ENCODE peak calls at places on chromosomes 13 and 19, in ten cellular contexts. G is HEK293T, F is G401, V is stomach, U is HFF-Myc, S is NCI-H1105, P is NCI-H2107, D is fibroblast of mammary gland, N is lower leg skin, O is midbrain. H is an unnamed sample.

GRCh38 chr13:20921572-20921971 is 19.0 kb upstream of the XPO4 start:
- DNase-seq in G (no peak), F (no peak), V (no peak), U (no peak), S (no peak), P (no peak), D (no peak), N (peak; percentile 75), O (no peak), H (no peak)

GRCh38 chr13:33303885-33304284 is 18.3 kb upstream of the STARD13 start:
- DNase-seq in G (no peak), F (no peak), V (no peak), U (no peak), S (no peak), P (no peak), D (peak; percentile 24), N (no peak), O (no peak), H (no peak)

GRCh38 chr19:359653-359925 is 15.0 kb upstream of the MIER2 start:
- DNase-seq in G (no peak), F (no peak), V (no peak), U (no peak), S (no peak), P (no peak), D (no peak), N (peak; percentile 54), O (no peak), H (no peak)

GRCh38 chr13:26784704-26785639 is 24.4 kb upstream of the GPR12 start:
- DNase-seq in G (no peak), F (no peak), V (no peak), U (no peak), S (no peak), P (no peak), D (no peak), N (no peak), O (no peak), H (no peak)

GRCh38 chr19:33679696-33680095 is 57.9 kb downstream of the CHST8 start:
- DNase-seq in G (no peak), F (no peak), V (no peak), U (no peak), S (no peak), P (no peak), D (no peak), N (peak; percentile 49), O (no peak), H (no peak)

GRCh38 chr13:68908879-68909278 is 1198.7 kb upstream of the ATXN8OS start:
- DNase-seq in G (no peak), F (no peak), V (no peak), U (no peak), S (no peak), P (no peak), D (no peak), N (no peak), O (no peak), H (no peak)

GRCh38 chr13:52739468-52740071 is at the start of gene CNMD:
- DNase-seq in G (no peak), F (no peak), V (no peak), U (no peak), S (no peak), P (no peak), D (no peak), N (no peak), O (no peak), H (no peak)

GRCh38 chr19:32438751-32439150 is 33.2 kb downstream of the DPY19L3 start:
- DNase-seq in G (no peak), F (no peak), V (no peak), U (no peak), S (no peak), P (no peak), D (no peak), N (no peak), O (no peak), H (no peak)

GRCh38 chr19:29260477-29261317 is 47.7 kb upstream of the UQCRFS1 start:
- DNase-seq in G (peak; percentile 31), F (peak; percentile 57), V (no peak), U (no peak), S (peak; percentile 24), P (no peak), D (peak; percentile 36), N (peak; percentile 46), O (no peak), H (no peak)

GRCh38 chr19:17579523-17580244 is 24.2 kb downstream of the COLGALT1 start:
- DNase-seq in G (peak; percentile 89), F (peak; percentile 48), V (no peak), U (no peak), S (no peak), P (no peak), D (peak; percentile 72), N (peak; percentile 92), O (no peak), H (no peak)

GRCh38 chr13:98975822-98976261 is 2.0 kb downstream of the DOCK9 start:
- DNase-seq in G (no peak), F (no peak), V (no peak), U (no peak), S (no peak), P (no peak), D (no peak), N (no peak), O (no peak), H (no peak)

GRCh38 chr19:3478409-3479176 is 1.7 kb downstream of the SMIM24 start:
- DNase-seq in G (no peak), F (no peak), V (no peak), U (no peak), S (no peak), P (no peak), D (no peak), N (no peak), O (no peak), H (no peak)

GRCh38 chr19:36688058-36688457 is 646 bp downstream of the ZNF567 start:
- DNase-seq in G (no peak), F (no peak), V (no peak), U (no peak), S (no peak), P (no peak), D (peak; percentile 4), N (no peak), O (no peak), H (no peak)

GRCh38 chr13:59545007-59545406 is 618.7 kb downstream of the DIAPH3 start:
- DNase-seq in G (no peak), F (no peak), V (no peak), U (no peak), S (no peak), P (no peak), D (no peak), N (no peak), O (no peak), H (no peak)

GRCh38 chr13:114063545-114064515 is 68.6 kb downstream of the RASA3 start:
- DNase-seq in G (no peak), F (no peak), V (peak; percentile 68), U (peak; percentile 20), S (no peak), P (no peak), D (peak; percentile 81), N (no peak), O (peak; percentile 26), H (no peak)

GRCh38 chr19:20273376-20273775 is 106.4 kb downstream of the ZNF486 start:
- DNase-seq in G (no peak), F (no peak), V (no peak), U (no peak), S (peak; percentile 89), P (no peak), D (no peak), N (no peak), O (no peak), H (no peak)